ENCODE peak calls at places on chromosomes 11 and 22, in eight cellular contexts. I is left ventricle myocardium inferior, V is tibial nerve, W is kidney epithelial cell, J is psoas muscle, L is fibroblast of mammary gland, A is HL-60, C is endodermal cell. F is an unnamed sample.

GRCh38 chr11:9459573-9460321 is 1.1 kb upstream of the ZNF143 start:
- DNase-seq in I (no peak), V (peak), W (no peak), J (peak), L (peak), A (no peak), C (peak), F (no peak)

GRCh38 chr11:112903310-112903709 is 57.9 kb upstream of the NCAM1 start:
- DNase-seq in I (no peak), V (no peak), W (no peak), J (no peak), L (no peak), A (no peak), C (no peak), F (no peak)

GRCh38 chr11:112163875-112164521 is at the start of gene IL18:
- DNase-seq in I (peak), V (peak), W (no peak), J (peak), L (no peak), A (peak), C (peak), F (no peak)

GRCh38 chr22:25111579-25112517 is 87.8 kb upstream of the CRYBB3 start:
- DNase-seq in I (no peak), V (peak), W (no peak), J (peak), L (no peak), A (no peak), C (peak), F (peak)

GRCh38 chr11:131914299-131914902 is 544.0 kb downstream of the NTM start:
- DNase-seq in I (no peak), V (no peak), W (no peak), J (no peak), L (peak), A (no peak), C (no peak), F (no peak)

GRCh38 chr22:49372530-49373288 is 455.0 kb downstream of the BRD1 start:
- DNase-seq in I (no peak), V (no peak), W (no peak), J (no peak), L (no peak), A (no peak), C (peak), F (peak)

GRCh38 chr11:121112498-121113455 is 11.7 kb downstream of the TECTA start:
- DNase-seq in I (peak), V (peak), W (no peak), J (peak), L (peak), A (peak), C (peak), F (peak)

GRCh38 chr11:96154802-96155520 is 188.0 kb downstream of the MAML2 start:
- DNase-seq in I (no peak), V (no peak), W (no peak), J (no peak), L (peak), A (no peak), C (no peak), F (no peak)

GRCh38 chr22:42788466-42788865 is 67.8 kb upstream of the A4GALT start:
- DNase-seq in I (no peak), V (no peak), W (no peak), J (no peak), L (no peak), A (no peak), C (no peak), F (no peak)

GRCh38 chr11:1763336-1763795 is 361 bp downstream of the CTSD start:
- DNase-seq in I (no peak), V (no peak), W (no peak), J (peak), L (no peak), A (no peak), C (no peak), F (no peak)

GRCh38 chr11:1761857-1762536 is 1.7 kb downstream of the CTSD start:
- DNase-seq in I (no peak), V (no peak), W (no peak), J (no peak), L (no peak), A (no peak), C (no peak), F (no peak)

GRCh38 chr11:1762537-1763302 is 1.0 kb downstream of the CTSD start:
- DNase-seq in I (peak), V (peak), W (no peak), J (peak), L (peak), A (peak), C (no peak), F (no peak)

GRCh38 chr11:1765871-1766718 is 2.4 kb upstream of the CTSD start:
- DNase-seq in I (no peak), V (no peak), W (no peak), J (peak), L (no peak), A (no peak), C (peak), F (no peak)

GRCh38 chr11:1763796-1764661 is at the start of gene CTSD:
- DNase-seq in I (peak), V (peak), W (no peak), J (peak), L (peak), A (peak), C (peak), F (peak)
- TF ChIP-seq CTCF in I (no peak), V (no peak), W (peak), J (peak), L (no peak), A (no peak), C (peak), F (no peak)

GRCh38 chr11:43074810-43075209 is 237.0 kb upstream of the API5 start:
- DNase-seq in I (no peak), V (no peak), W (no peak), J (no peak), L (no peak), A (no peak), C (no peak), F (no peak)
- TF ChIP-seq CTCF in I (no peak), V (no peak), W (no peak), J (no peak), L (no peak), A (no peak), C (no peak), F (no peak)

DNA sequence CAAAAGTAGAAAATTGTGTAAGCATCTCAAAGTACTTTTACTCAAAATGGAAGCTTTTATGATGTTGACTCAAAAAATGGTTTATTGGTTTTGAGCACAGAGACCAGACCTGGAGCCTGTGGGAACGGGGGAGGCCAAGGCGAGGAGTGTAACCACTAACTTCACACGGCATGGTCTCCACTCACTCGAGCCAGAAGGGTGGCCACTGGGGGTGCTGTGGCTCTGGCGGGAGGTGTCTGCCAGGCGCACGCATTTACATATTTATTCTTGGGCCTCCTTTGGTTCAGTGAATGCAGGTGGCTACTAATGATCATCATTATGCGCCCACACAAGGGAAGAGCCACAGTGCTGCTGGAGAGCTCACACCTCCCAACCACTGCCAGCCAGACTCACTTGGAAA is 64.6 kb downstream of the FLRT1 start:
- DNase-seq in I (no peak), V (no peak), W (no peak), J (no peak), L (no peak), A (no peak), C (peak), F (no peak)
- TF ChIP-seq CTCF in I (no peak), V (no peak), W (peak), J (no peak), L (no peak), A (no peak), C (peak), F (no peak)

GRCh38 chr11:12088047-12088481 is 22.3 kb upstream of the MICAL2 start:
- DNase-seq in I (peak), V (no peak), W (no peak), J (no peak), L (peak), A (no peak), C (no peak), F (no peak)
- TF ChIP-seq CTCF in I (peak), V (peak), W (peak), J (peak), L (peak), A (no peak), C (peak), F (no peak)

DNA sequence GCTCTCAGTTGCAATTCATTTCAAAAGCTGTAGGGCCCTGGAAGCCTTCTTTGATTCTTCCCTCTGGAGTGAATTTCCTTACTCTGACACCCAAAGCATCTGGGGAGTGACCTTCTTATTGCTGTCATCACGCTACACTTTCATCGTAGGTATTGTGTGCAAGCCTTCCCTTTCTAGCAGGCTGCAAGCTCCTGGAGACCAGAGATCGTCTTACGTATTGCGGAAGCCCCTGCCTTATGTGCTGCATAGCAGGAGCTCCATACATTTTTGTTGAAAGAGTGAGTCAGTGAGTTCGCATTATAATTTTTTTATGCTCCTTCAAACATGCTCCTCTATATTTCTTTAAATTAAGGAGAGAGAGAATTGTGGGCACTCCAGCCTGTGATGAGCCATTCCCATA is 21.2 kb upstream of the TMEM218 start:
- DNase-seq in I (no peak), V (no peak), W (no peak), J (no peak), L (no peak), A (no peak), C (no peak), F (no peak)
- TF ChIP-seq CTCF in I (no peak), V (no peak), W (no peak), J (no peak), L (no peak), A (no peak), C (no peak), F (no peak)

DNA sequence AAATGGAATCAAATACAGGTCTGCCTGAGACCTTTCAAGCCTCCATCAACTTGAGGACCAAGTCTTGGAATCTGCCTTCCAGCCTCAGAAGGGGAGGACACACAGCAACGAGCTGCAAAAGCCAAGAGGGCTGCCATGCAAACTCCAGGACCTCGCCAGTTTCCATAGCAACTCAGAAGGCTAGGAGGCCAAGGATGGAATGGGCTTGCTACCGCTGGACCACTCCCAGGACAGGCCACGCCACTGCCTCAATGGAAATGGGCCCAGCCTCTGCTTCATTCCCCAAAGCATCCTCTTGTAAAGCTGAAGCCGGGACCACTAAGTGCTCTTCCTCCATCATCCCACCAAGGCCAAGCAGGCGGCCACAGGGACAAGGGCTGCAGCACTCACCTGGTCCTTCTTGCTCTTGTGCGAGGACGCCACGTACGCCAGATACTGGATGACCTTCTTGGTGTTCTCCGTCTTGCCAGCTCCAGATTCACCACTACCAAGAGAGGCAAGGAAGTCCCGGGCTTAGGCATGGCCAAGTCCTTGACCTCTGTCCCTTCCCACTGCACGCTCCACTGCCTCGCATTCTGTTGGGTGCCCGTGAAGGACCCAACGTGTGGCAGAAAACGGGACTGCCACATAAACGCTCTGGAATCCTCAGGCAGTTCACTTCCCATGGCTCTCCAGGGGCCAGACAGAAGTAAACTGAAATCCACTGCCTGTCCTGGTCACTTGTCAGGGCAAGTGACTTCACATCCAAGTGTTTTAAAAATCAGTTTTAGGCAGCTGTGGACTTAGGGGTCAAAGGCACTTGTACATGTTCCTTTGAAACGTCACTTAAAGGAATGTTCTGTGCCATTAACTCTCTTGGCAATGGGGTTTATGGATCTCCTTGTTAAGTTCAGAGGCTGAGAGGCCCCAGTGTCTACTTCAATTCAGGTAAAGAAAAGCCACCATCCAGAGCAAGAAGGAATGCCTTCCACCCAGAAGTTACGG is 61.3 kb downstream of the MYH9 start:
- DNase-seq in I (no peak), V (no peak), W (no peak), J (no peak), L (no peak), A (no peak), C (no peak), F (no peak)
- TF ChIP-seq CTCF in I (peak), V (no peak), W (no peak), J (peak), L (no peak), A (no peak), C (no peak), F (no peak)

F was measured in mesothelial cell of epicardium.